ENCODE peak calls at places on chromosomes 1 and 21, in four cellular contexts. One of them, this sample, is unnamed. For H3K9me3, the result is how much of the 10 kb centered on the place peaks cover.

GRCh38 chr21:36297555-36297937 is 22.5 kb upstream of the MORC3 start:
- ATAC-seq in aorta: no peak
- ATAC-seq in A549: no peak
- ATAC-seq in psoas muscle: no peak
- ATAC-seq in this sample: no peak

GRCh38 chr1:167220537-167221125 is at the start of gene POU2F1:
- ATAC-seq in aorta: peak
- ATAC-seq in A549: peak
- ATAC-seq in psoas muscle: peak
- ATAC-seq in this sample: peak

GRCh38 chr1:222798111-222798510 is 16.7 kb upstream of the DISP1 start:
- ATAC-seq in aorta: no peak
- ATAC-seq in A549: no peak
- ATAC-seq in psoas muscle: no peak
- ATAC-seq in this sample: peak

GRCh38 chr1:56435434-56436337 is 143.7 kb downstream of the PLPP3 start:
- ATAC-seq in aorta: no peak
- ATAC-seq in A549: no peak
- ATAC-seq in psoas muscle: no peak
- ATAC-seq in this sample: no peak

GRCh38 chr1:44655609-44656008 is 18.7 kb downstream of the TMEM53 start:
- ATAC-seq in aorta: no peak
- ATAC-seq in A549: peak
- ATAC-seq in psoas muscle: no peak
- ATAC-seq in this sample: peak

GRCh38 chr1:155294520-155295182 is 6.6 kb downstream of the PKLR start:
- ATAC-seq in aorta: no peak
- ATAC-seq in A549: peak
- ATAC-seq in psoas muscle: no peak
- ATAC-seq in this sample: no peak

GRCh38 chr1:58896211-58897183 is 112.7 kb upstream of the JUN start:
- ATAC-seq in aorta: peak
- ATAC-seq in A549: no peak
- ATAC-seq in psoas muscle: peak
- ATAC-seq in this sample: peak

GRCh38 chr1:81547912-81548303 is 252.8 kb upstream of the ADGRL2 start:
- ATAC-seq in aorta: no peak
- ATAC-seq in A549: no peak
- ATAC-seq in psoas muscle: no peak
- ATAC-seq in this sample: no peak

GRCh38 chr1:89580036-89580435 is 52.9 kb upstream of the LRRC8C start:
- ATAC-seq in aorta: no peak
- ATAC-seq in A549: no peak
- ATAC-seq in psoas muscle: no peak
- ATAC-seq in this sample: no peak

GRCh38 chr1:24206516-24207394 is 19.7 kb upstream of the IFNLR1 start:
- ATAC-seq in aorta: no peak
- ATAC-seq in A549: no peak
- ATAC-seq in psoas muscle: no peak
- ATAC-seq in this sample: no peak

GRCh38 chr1:156661932-156662587 is 15.1 kb downstream of the NES start:
- ATAC-seq in aorta: no peak
- ATAC-seq in A549: no peak
- ATAC-seq in psoas muscle: no peak
- ATAC-seq in this sample: no peak

GRCh38 chr1:110059133-110059863 is 11.2 kb downstream of the ALX3 start:
- ATAC-seq in aorta: no peak
- ATAC-seq in A549: no peak
- ATAC-seq in psoas muscle: no peak
- ATAC-seq in this sample: no peak

GRCh38 chr1:109502368-109502851 is 7.1 kb downstream of the AMIGO1 start:
- ATAC-seq in aorta: no peak
- ATAC-seq in A549: no peak
- ATAC-seq in psoas muscle: no peak
- ATAC-seq in this sample: no peak

GRCh38 chr1:240414237-240414636 is 197.7 kb downstream of the GREM2 start:
- ATAC-seq in aorta: no peak
- ATAC-seq in A549: peak
- ATAC-seq in psoas muscle: no peak
- ATAC-seq in this sample: no peak

GRCh38 chr1:241499910-241500309 is 19.6 kb downstream of the FH start:
- ATAC-seq in aorta: no peak
- ATAC-seq in A549: peak
- ATAC-seq in psoas muscle: no peak
- ATAC-seq in this sample: no peak

GRCh38 chr1:50279622-50280320 is 143.5 kb downstream of the DMRTA2 start:
- ATAC-seq in aorta: no peak
- ATAC-seq in A549: no peak
- ATAC-seq in psoas muscle: no peak
- ATAC-seq in this sample: no peak

GRCh38 chr1:54228638-54229079 is 28.7 kb downstream of the MRPL37 start:
- ATAC-seq in aorta: peak
- ATAC-seq in A549: no peak
- ATAC-seq in psoas muscle: no peak
- ATAC-seq in this sample: no peak

GRCh38 chr1:85200367-85200869 is 398 bp downstream of the SYDE2 start:
- ATAC-seq in aorta: peak
- ATAC-seq in A549: peak
- ATAC-seq in psoas muscle: peak
- ATAC-seq in this sample: peak

GRCh38 chr1:99525313-99525712 is 120.6 kb upstream of the PALMD start:
- ATAC-seq in aorta: no peak
- ATAC-seq in A549: no peak
- ATAC-seq in psoas muscle: no peak
- ATAC-seq in this sample: no peak

GRCh38 chr1:48785869-48786268 is 9.2 kb upstream of the BEND5 start:
- ATAC-seq in aorta: no peak
- ATAC-seq in A549: no peak
- ATAC-seq in psoas muscle: no peak
- ATAC-seq in this sample: no peak

GRCh38 chr1:217924924-217925323 is 293.8 kb downstream of the SPATA17 start:
- ATAC-seq in aorta: no peak
- ATAC-seq in A549: no peak
- ATAC-seq in psoas muscle: no peak
- ATAC-seq in this sample: no peak

GRCh38 chr1:40273547-40274166 is 15.6 kb downstream of the ZMPSTE24 start:
- ATAC-seq in aorta: no peak
- ATAC-seq in A549: no peak
- ATAC-seq in psoas muscle: no peak
- ATAC-seq in this sample: no peak

GRCh38 chr1:23496490-23497181 is 12.7 kb upstream of the ASAP3 start:
- ATAC-seq in aorta: no peak
- ATAC-seq in A549: peak
- ATAC-seq in psoas muscle: peak
- ATAC-seq in this sample: peak

GRCh38 chr1:112439592-112439991 is 43.6 kb downstream of the CTTNBP2NL start:
- ATAC-seq in aorta: no peak
- ATAC-seq in A549: no peak
- ATAC-seq in psoas muscle: no peak
- ATAC-seq in this sample: peak

GRCh38 chr1:14561014-14561693 is 37.3 kb upstream of the KAZN start:
- ATAC-seq in aorta: no peak
- ATAC-seq in A549: no peak
- ATAC-seq in psoas muscle: no peak
- ATAC-seq in this sample: no peak

GRCh38 chr1:15011160-15011559 is 142.4 kb upstream of the TMEM51 start:
- ATAC-seq in aorta: no peak
- ATAC-seq in A549: no peak
- ATAC-seq in psoas muscle: no peak
- ATAC-seq in this sample: no peak

GRCh38 chr1:204032642-204033235 is 40.2 kb upstream of the SOX13 start:
- ATAC-seq in aorta: no peak
- ATAC-seq in A549: no peak
- ATAC-seq in psoas muscle: no peak
- ATAC-seq in this sample: no peak

GRCh38 chr1:180154325-180155201 is at the start of gene QSOX1:
- ATAC-seq in aorta: peak
- ATAC-seq in A549: peak
- ATAC-seq in psoas muscle: peak
- ATAC-seq in this sample: peak
- H3K27ac ChIP-seq in aorta: no peak
- H3K27ac ChIP-seq in A549: peak
- H3K27ac ChIP-seq in psoas muscle: peak
- H3K27ac ChIP-seq in this sample: peak

DNA sequence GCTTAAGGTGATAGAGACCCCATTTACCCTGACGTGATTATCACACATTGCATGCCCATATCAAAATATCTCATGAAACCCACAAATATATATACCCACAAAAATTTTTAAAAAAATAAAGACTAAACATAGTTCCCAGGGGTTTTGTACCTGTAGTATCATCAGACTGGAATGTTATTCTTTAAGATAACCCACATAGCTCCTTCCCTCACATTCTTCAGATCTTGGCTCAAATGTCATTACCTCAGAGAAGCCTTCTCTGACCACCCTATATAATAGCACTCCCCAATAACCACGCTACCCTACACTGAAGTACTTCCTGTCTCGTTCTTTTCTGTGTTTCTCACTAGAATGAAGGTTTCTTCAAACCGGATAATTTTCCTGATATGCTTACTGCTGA is 138.3 kb upstream of the SNX7 start:
- ATAC-seq in aorta: no peak
- ATAC-seq in A549: no peak
- ATAC-seq in psoas muscle: no peak
- ATAC-seq in this sample: no peak
- H3K9me3 ChIP-seq in aorta: under half
- H3K9me3 ChIP-seq in A549: under half
- H3K9me3 ChIP-seq in psoas muscle: under half
- H3K9me3 ChIP-seq in this sample: under half

GRCh38 chr1:158068918-158069317 is 75.5 kb downstream of the KIRREL1 start:
- ATAC-seq in aorta: no peak
- ATAC-seq in A549: no peak
- ATAC-seq in psoas muscle: no peak
- ATAC-seq in this sample: no peak

GRCh38 chr1:158071106-158071505 is 77.7 kb downstream of the KIRREL1 start:
- ATAC-seq in aorta: no peak
- ATAC-seq in A549: no peak
- ATAC-seq in psoas muscle: no peak
- ATAC-seq in this sample: no peak

DNA sequence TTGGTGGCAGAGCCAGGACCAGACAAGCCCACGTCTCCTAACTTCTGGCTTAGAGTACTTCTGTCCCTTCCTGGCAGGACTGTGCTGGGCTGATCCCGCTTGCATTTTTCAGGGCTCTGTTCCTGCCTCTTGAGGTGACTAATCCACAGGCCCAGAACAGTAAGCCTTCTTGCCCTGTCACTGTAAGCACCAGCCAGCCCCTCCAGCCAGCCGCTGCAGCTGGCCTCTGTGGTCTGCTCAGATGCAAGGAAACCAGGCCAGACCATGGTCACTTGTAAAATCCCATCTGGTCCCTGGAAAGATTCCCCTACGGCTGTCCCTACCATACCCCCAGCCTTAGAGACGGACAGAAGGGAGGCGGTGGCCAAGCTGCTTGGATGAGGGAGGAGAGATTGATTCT is 74.2 kb downstream of the KIRREL1 start:
- ATAC-seq in aorta: peak
- ATAC-seq in A549: no peak
- ATAC-seq in psoas muscle: no peak
- ATAC-seq in this sample: peak
- H3K4me3 ChIP-seq in aorta: no peak
- H3K4me3 ChIP-seq in A549: no peak
- H3K4me3 ChIP-seq in psoas muscle: no peak
- H3K4me3 ChIP-seq in this sample: no peak

GRCh38 chr1:9037476-9038337 is 11.5 kb upstream of the SLC2A7 start:
- ATAC-seq in aorta: no peak
- ATAC-seq in A549: no peak
- ATAC-seq in psoas muscle: no peak
- ATAC-seq in this sample: no peak

GRCh38 chr1:9038338-9038650 is 12.1 kb upstream of the SLC2A7 start:
- ATAC-seq in aorta: no peak
- ATAC-seq in A549: no peak
- ATAC-seq in psoas muscle: no peak
- ATAC-seq in this sample: no peak

GRCh38 chr1:9031484-9032259 is 5.4 kb upstream of the SLC2A7 start:
- ATAC-seq in aorta: no peak
- ATAC-seq in A549: no peak
- ATAC-seq in psoas muscle: no peak
- ATAC-seq in this sample: no peak

GRCh38 chr1:9033363-9033762 is 7.1 kb upstream of the SLC2A7 start:
- ATAC-seq in aorta: no peak
- ATAC-seq in A549: no peak
- ATAC-seq in psoas muscle: no peak
- ATAC-seq in this sample: no peak

DNA sequence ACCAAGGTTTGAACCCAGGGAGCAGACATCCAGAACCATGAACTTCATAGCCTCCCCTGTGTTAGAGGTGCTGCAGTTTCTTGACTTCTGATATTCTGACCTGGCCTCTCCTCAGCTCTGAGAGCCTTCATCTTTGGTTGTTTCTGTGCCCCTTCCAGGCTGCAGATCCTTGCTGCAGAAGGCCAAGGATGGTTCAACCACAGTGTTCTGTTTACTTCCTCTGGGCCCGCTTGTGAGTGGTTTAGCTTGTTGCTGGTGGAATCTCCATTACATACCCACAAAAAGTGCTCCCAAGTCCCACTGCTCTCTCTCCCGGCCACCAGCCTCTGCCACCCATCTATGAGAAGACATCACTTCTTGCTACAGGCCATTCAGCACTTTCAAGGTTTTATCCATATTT is 9.0 kb upstream of the SLC2A7 start:
- ATAC-seq in aorta: no peak
- ATAC-seq in A549: no peak
- ATAC-seq in psoas muscle: no peak
- ATAC-seq in this sample: no peak
- H3K27ac ChIP-seq in aorta: no peak
- H3K27ac ChIP-seq in A549: no peak
- H3K27ac ChIP-seq in psoas muscle: no peak
- H3K27ac ChIP-seq in this sample: no peak

GRCh38 chr1:152539901-152540300 is 25.6 kb downstream of the CRCT1 start:
- ATAC-seq in aorta: no peak
- ATAC-seq in A549: no peak
- ATAC-seq in psoas muscle: no peak
- ATAC-seq in this sample: no peak
- H3K9me3 ChIP-seq in aorta: under half
- H3K9me3 ChIP-seq in A549: under half
- H3K9me3 ChIP-seq in psoas muscle: under half
- H3K9me3 ChIP-seq in this sample: under half

GRCh38 chr1:39139723-39140360 is 64.7 kb upstream of the MACF1 start:
- ATAC-seq in aorta: no peak
- ATAC-seq in A549: no peak
- ATAC-seq in psoas muscle: no peak
- ATAC-seq in this sample: peak
- H3K4me3 ChIP-seq in aorta: no peak
- H3K4me3 ChIP-seq in A549: no peak
- H3K4me3 ChIP-seq in psoas muscle: no peak
- H3K4me3 ChIP-seq in this sample: no peak

GRCh38 chr1:33074193-33074945 is 6.6 kb upstream of the AZIN2 start:
- ATAC-seq in aorta: no peak
- ATAC-seq in A549: no peak
- ATAC-seq in psoas muscle: no peak
- ATAC-seq in this sample: no peak
- H3K27ac ChIP-seq in aorta: no peak
- H3K27ac ChIP-seq in A549: no peak
- H3K27ac ChIP-seq in psoas muscle: no peak
- H3K27ac ChIP-seq in this sample: no peak

GRCh38 chr1:4734219-4734618 is 79.8 kb downstream of the AJAP1 start:
- ATAC-seq in aorta: no peak
- ATAC-seq in A549: no peak
- ATAC-seq in psoas muscle: no peak
- ATAC-seq in this sample: no peak
- H3K9me3 ChIP-seq in aorta: under half
- H3K9me3 ChIP-seq in A549: under half
- H3K9me3 ChIP-seq in psoas muscle: under half
- H3K9me3 ChIP-seq in this sample: under half

GRCh38 chr1:177983824-177984528 is 14.1 kb upstream of the SEC16B start:
- ATAC-seq in aorta: peak
- ATAC-seq in A549: peak
- ATAC-seq in psoas muscle: peak
- ATAC-seq in this sample: peak
- H3K4me3 ChIP-seq in aorta: no peak
- H3K4me3 ChIP-seq in A549: no peak
- H3K4me3 ChIP-seq in psoas muscle: peak
- H3K4me3 ChIP-seq in this sample: peak

This sample was measured in gastroesophageal sphincter.